ENCODE peak calls at places on chromosomes 5 and 9, in four cellular contexts. One of them, this sample, is unnamed.

GRCh38 chr5:96758621-96759020 is 49.1 kb downstream of the ERAP1 start:
- DNase-seq in GM12878: no peak
- DNase-seq in K562: no peak
- DNase-seq in GM12891: no peak
- DNase-seq in this sample: no peak

GRCh38 chr9:14511452-14511851 is 181.8 kb downstream of the ZDHHC21 start:
- DNase-seq in GM12878: no peak
- DNase-seq in K562: peak; percentile 72
- DNase-seq in GM12891: no peak
- DNase-seq in this sample: no peak

GRCh38 chr5:34474573-34475021 is 181.5 kb upstream of the RAI14 start:
- DNase-seq in GM12878: no peak
- DNase-seq in K562: peak; percentile 68
- DNase-seq in GM12891: no peak
- DNase-seq in this sample: no peak

GRCh38 chr9:123058834-123059233 is 25.4 kb downstream of the GPR21 start:
- DNase-seq in GM12878: no peak
- DNase-seq in K562: no peak
- DNase-seq in GM12891: no peak
- DNase-seq in this sample: no peak

GRCh38 chr9:94855919-94856318 is 129.4 kb downstream of the AOPEP start:
- DNase-seq in GM12878: no peak
- DNase-seq in K562: no peak
- DNase-seq in GM12891: no peak
- DNase-seq in this sample: no peak

GRCh38 chr9:93138171-93138764 is 4.2 kb upstream of the NINJ1 start:
- DNase-seq in GM12878: no peak
- DNase-seq in K562: no peak
- DNase-seq in GM12891: no peak
- DNase-seq in this sample: no peak

GRCh38 chr5:3221432-3221831 is 374.2 kb upstream of the IRX1 start:
- DNase-seq in GM12878: no peak
- DNase-seq in K562: no peak
- DNase-seq in GM12891: no peak
- DNase-seq in this sample: no peak

GRCh38 chr9:72905514-72906480 is 47.1 kb downstream of the ALDH1A1 start:
- DNase-seq in GM12878: no peak
- DNase-seq in K562: no peak
- DNase-seq in GM12891: no peak
- DNase-seq in this sample: no peak

GRCh38 chr5:147855774-147856069 is 22.8 kb upstream of the SCGB3A2 start:
- DNase-seq in GM12878: no peak
- DNase-seq in K562: no peak
- DNase-seq in GM12891: no peak
- DNase-seq in this sample: no peak

GRCh38 chr5:158770506-158770905 is 329.2 kb downstream of the EBF1 start:
- DNase-seq in GM12878: no peak
- DNase-seq in K562: peak; percentile 16
- DNase-seq in GM12891: no peak
- DNase-seq in this sample: no peak

GRCh38 chr5:154829589-154830218 is 20.7 kb downstream of the FAXDC2 start:
- DNase-seq in GM12878: no peak
- DNase-seq in K562: no peak
- DNase-seq in GM12891: no peak
- DNase-seq in this sample: no peak

GRCh38 chr5:141848771-141849370 is 29.3 kb downstream of the PCDH1 start:
- DNase-seq in GM12878: no peak
- DNase-seq in K562: peak; percentile 91
- DNase-seq in GM12891: no peak
- DNase-seq in this sample: no peak

GRCh38 chr5:172616730-172617129 is 24.3 kb upstream of the NEURL1B start:
- DNase-seq in GM12878: no peak
- DNase-seq in K562: no peak
- DNase-seq in GM12891: no peak
- DNase-seq in this sample: no peak

GRCh38 chr5:135066781-135067430 is 32.9 kb upstream of the PITX1 start:
- DNase-seq in GM12878: no peak
- DNase-seq in K562: no peak
- DNase-seq in GM12891: no peak
- DNase-seq in this sample: no peak

DNA sequence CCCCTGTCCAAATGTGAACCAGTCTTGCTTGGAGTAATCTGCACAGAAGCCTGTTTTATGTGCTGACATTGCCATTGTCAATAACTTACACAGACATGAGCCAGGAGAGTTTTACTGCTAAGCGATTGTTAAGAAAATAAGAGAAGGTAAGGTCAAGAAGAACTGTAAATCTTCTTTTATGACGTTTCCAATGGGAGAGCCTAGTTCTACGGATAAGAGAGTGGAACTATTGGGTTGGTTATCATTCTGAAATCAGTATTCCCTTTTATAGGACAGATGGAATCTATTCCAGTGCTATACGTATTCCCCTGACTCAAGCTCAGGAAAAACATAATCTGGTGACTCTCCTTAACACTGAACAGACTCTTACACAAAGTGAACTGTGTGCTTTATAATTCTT is 137.9 kb upstream of the OTULINL start:
- DNase-seq in GM12878: no peak
- DNase-seq in K562: no peak
- DNase-seq in GM12891: no peak
- DNase-seq in this sample: no peak
- TF ChIP-seq POLR2AphosphoS5 in GM12878: no peak
- TF ChIP-seq POLR2AphosphoS5 in K562: no peak
- TF ChIP-seq POLR2AphosphoS5 in GM12891: no peak
- TF ChIP-seq POLR2AphosphoS5 in this sample: no peak

DNA sequence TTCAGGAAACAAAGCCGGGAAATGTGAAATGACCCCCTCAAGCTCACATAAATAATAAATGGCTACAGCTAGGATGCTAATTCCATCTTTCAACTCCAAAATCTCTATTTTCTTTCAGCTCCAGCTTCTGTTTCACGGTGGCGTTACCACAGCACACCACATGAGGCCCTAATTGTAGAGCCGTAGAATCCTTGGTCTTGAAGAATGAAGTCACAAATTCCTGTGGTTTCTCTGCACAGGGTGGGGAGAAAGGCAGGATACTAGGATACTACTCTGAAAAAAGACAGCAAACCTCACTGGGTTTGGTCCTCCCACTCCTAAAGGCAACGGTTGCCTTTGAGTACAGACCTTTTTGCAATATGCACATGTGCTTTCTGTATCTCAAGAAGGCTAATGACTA is 13.9 kb upstream of the RARS1 start:
- DNase-seq in GM12878: no peak
- DNase-seq in K562: peak; percentile 23
- DNase-seq in GM12891: no peak
- DNase-seq in this sample: no peak
- TF ChIP-seq POLR2A in GM12878: no peak
- TF ChIP-seq POLR2A in K562: no peak
- TF ChIP-seq POLR2A in GM12891: no peak
- TF ChIP-seq POLR2A in this sample: no peak

DNA sequence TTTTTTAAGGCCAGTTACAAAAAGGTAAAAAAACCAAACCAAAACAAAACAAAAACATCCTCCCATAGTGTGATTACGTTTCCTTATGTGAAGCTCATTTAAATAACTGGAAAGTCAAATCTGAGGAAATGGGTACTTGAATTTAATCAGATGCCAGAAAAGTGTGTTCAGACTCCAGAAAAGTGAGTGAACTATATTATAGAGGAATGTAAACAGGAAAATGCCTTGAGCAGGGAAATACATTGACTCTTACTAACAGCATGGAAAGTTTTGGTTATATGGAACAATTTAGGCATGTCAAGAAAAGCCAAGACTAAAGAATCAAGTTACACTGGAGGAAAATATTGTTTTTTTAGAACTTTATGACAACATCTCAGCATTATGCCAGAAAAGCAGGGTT is 37.8 kb upstream of the RNF20 start:
- DNase-seq in GM12878: no peak
- DNase-seq in K562: no peak
- DNase-seq in GM12891: no peak
- DNase-seq in this sample: no peak
- TF ChIP-seq TAF1 in GM12878: no peak
- TF ChIP-seq TAF1 in K562: no peak
- TF ChIP-seq TAF1 in GM12891: no peak
- TF ChIP-seq TAF1 in this sample: no peak

GRCh38 chr9:96686638-96687335 is 31.7 kb upstream of the PRXL2C start:
- DNase-seq in GM12878: no peak
- DNase-seq in K562: no peak
- DNase-seq in GM12891: peak; percentile 20
- DNase-seq in this sample: no peak
- TF ChIP-seq POLR2AphosphoS5 in GM12878: no peak
- TF ChIP-seq POLR2AphosphoS5 in K562: no peak
- TF ChIP-seq POLR2AphosphoS5 in GM12891: no peak
- TF ChIP-seq POLR2AphosphoS5 in this sample: no peak

DNA sequence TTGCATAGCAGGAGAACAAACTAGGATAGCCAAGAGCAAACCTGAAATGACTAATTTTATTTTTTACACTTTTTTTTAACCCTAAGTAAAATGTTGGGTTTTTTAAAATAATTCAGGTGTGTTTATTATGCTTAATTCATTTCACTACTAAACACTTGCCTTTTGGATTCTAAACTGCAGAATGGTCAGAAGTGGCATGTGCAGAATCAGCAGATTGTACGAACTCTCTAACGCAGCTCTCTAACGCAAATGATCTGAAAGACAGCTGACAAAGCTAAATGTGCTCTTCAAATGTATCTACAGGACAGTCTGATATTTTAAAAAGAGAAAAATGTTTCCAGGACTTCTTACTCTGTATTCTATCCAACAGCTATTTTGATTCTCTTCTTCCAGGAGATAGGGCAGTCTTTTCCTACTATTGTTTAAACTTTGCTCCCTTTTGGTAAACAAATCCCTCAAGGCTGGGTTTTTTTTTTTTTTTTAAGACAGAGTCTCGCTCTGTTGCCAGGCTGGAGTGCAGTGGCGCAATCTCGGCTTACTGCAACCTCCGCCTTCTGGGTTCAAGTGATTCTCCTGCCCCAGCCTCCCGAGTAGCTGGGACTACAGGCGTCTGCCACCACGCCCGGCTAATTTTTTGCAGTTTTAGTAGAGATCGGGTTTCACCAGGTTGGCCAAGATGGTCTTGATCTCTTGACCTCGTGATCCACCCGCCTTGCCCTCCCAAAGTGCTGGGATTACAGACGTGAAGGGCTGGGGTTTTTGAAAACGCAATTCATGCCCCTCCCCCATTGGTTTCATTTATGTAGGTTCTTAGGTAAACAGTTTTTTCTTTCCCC is 1.3 kb downstream of the NMRK1 start:
- DNase-seq in GM12878: no peak
- DNase-seq in K562: no peak
- DNase-seq in GM12891: no peak
- DNase-seq in this sample: no peak
- TF ChIP-seq POLR2A in GM12878: no peak
- TF ChIP-seq POLR2A in K562: no peak
- TF ChIP-seq POLR2A in GM12891: no peak
- TF ChIP-seq POLR2A in this sample: no peak

DNA sequence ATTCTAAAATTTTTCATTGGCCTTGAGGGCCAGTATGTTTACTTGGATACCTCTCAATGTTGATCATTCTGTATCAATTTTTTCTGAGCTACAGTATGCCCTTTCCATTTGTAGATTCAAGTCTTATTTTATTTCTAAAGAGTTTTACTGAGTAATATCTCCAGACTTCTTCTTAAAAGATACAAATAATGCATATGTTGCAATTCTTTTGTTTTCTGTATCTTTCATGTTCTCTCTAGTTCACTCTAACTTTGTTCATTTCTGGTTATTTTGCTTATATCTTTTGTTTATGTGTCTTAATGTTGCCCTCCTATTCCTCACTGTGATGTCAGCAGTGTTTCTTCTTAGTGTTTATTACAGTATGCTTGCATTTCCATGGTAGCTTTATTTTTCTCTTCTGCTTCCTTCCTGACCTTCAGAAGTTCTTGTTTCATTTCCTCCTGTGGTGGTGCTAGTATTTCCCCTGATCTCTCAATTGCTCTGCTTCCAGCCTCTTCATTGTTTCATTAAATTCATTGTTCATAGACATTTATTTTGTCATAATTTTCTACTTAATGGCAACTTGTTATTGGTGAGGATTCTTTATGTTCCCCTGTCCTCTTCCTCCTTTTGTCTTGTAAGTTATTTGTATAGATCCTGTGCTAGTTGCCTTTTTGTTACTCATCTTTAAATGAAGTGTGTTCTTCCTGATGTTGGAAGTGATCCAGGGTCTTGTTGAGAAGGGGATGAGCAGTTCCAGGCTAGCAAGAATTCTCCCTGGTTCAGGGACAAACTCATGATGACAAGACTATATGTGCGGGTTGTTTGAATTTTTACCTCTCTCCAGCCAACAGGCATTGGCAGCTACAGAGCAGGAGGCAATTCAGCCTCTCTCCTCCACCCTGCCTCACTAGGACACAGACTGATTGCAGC is 160.8 kb downstream of the DEPDC1B start:
- DNase-seq in GM12878: no peak
- DNase-seq in K562: no peak
- DNase-seq in GM12891: no peak
- DNase-seq in this sample: no peak
- TF ChIP-seq TAF1 in GM12878: no peak
- TF ChIP-seq TAF1 in K562: no peak
- TF ChIP-seq TAF1 in GM12891: no peak
- TF ChIP-seq TAF1 in this sample: no peak

GRCh38 chr5:6436715-6437340 is 11.8 kb upstream of the UBE2QL1 start:
- DNase-seq in GM12878: no peak
- DNase-seq in K562: no peak
- DNase-seq in GM12891: no peak
- DNase-seq in this sample: no peak
- TF ChIP-seq POLR2AphosphoS5 in GM12878: no peak
- TF ChIP-seq POLR2AphosphoS5 in K562: no peak
- TF ChIP-seq POLR2AphosphoS5 in GM12891: no peak
- TF ChIP-seq POLR2AphosphoS5 in this sample: no peak

GRCh38 chr9:125239631-125240597 is 1.2 kb downstream of the HSPA5 start:
- DNase-seq in GM12878: no peak
- DNase-seq in K562: no peak
- DNase-seq in GM12891: no peak
- DNase-seq in this sample: no peak

GRCh38 chr9:125238915-125239446 is 2.2 kb downstream of the HSPA5 start:
- DNase-seq in GM12878: no peak
- DNase-seq in K562: peak; percentile 19
- DNase-seq in GM12891: no peak
- DNase-seq in this sample: no peak

GRCh38 chr9:125240649-125240999 is 519 bp downstream of the HSPA5 start:
- DNase-seq in GM12878: no peak
- DNase-seq in K562: peak; percentile 74
- DNase-seq in GM12891: no peak
- DNase-seq in this sample: peak; percentile 26

GRCh38 chr9:125241863-125242739 is 958 bp upstream of the HSPA5 start:
- DNase-seq in GM12878: no peak
- DNase-seq in K562: no peak
- DNase-seq in GM12891: no peak
- DNase-seq in this sample: no peak

GRCh38 chr9:125241000-125241862 is at the start of gene HSPA5:
- DNase-seq in GM12878: peak; percentile 99
- DNase-seq in K562: peak; percentile 100
- DNase-seq in GM12891: peak; percentile 87
- DNase-seq in this sample: peak; percentile 97
- TF ChIP-seq POLR2A in GM12878: peak; percentile 97
- TF ChIP-seq POLR2A in K562: no peak
- TF ChIP-seq POLR2A in GM12891: peak; percentile 98
- TF ChIP-seq POLR2A in this sample: peak; percentile 99

This sample was measured in GM12892.